ENCODE peak calls at places on chromosomes 6 and 20, in six cellular contexts. I, D, F, E, L and Q are unnamed samples.

GRCh38 chr6:169427856-169428255 is 174.2 kb upstream of the THBS2 start:
- DNase-seq in I (peak), D (no peak), F (peak), E (no peak), L (no peak), Q (no peak)

GRCh38 chr6:32885698-32886286 is 31.8 kb downstream of the PSMB9 start:
- DNase-seq in I (no peak), D (no peak), F (no peak), E (no peak), L (peak), Q (no peak)

GRCh38 chr6:11585426-11586016 is 48.0 kb downstream of the TMEM170B start:
- DNase-seq in I (peak), D (no peak), F (no peak), E (no peak), L (peak), Q (no peak)

GRCh38 chr6:139590206-139590605 is 215.8 kb upstream of the CITED2 start:
- DNase-seq in I (no peak), D (no peak), F (no peak), E (no peak), L (peak), Q (no peak)

GRCh38 chr6:145621776-145622175 is 113.5 kb downstream of the EPM2A start:
- DNase-seq in I (no peak), D (no peak), F (no peak), E (no peak), L (peak), Q (no peak)

GRCh38 chr6:107064579-107065065 is 36.6 kb downstream of the MTRES1 start:
- DNase-seq in I (peak), D (no peak), F (no peak), E (no peak), L (peak), Q (no peak)

GRCh38 chr20:33490023-33490933 is at the start of gene CBFA2T2:
- DNase-seq in I (peak), D (peak), F (peak), E (no peak), L (peak), Q (no peak)

GRCh38 chr20:6074145-6074561 is 20.3 kb upstream of the LRRN4 start:
- DNase-seq in I (no peak), D (no peak), F (no peak), E (no peak), L (peak), Q (no peak)

GRCh38 chr20:63029358-63030121 is 22.8 kb upstream of the BHLHE23 start:
- DNase-seq in I (no peak), D (no peak), F (no peak), E (no peak), L (no peak), Q (no peak)

GRCh38 chr6:13488015-13488895 is 855 bp upstream of the GFOD1 start:
- DNase-seq in I (no peak), D (no peak), F (peak), E (no peak), L (no peak), Q (no peak)

GRCh38 chr20:32539817-32540675 is 45.1 kb downstream of the NOL4L start:
- DNase-seq in I (no peak), D (no peak), F (no peak), E (no peak), L (peak), Q (no peak)

GRCh38 chr6:129251669-129252376 is 368.9 kb downstream of the LAMA2 start:
- DNase-seq in I (peak), D (no peak), F (peak), E (no peak), L (peak), Q (peak)

GRCh38 chr6:22025468-22026159 is 271.2 kb downstream of the PRL start:
- DNase-seq in I (peak), D (no peak), F (no peak), E (no peak), L (no peak), Q (no peak)

GRCh38 chr20:36085686-36086267 is 68.8 kb upstream of the EPB41L1 start:
- DNase-seq in I (no peak), D (no peak), F (no peak), E (no peak), L (no peak), Q (peak)

GRCh38 chr6:7532232-7532631 is 9.2 kb upstream of the DSP start:
- DNase-seq in I (no peak), D (peak), F (no peak), E (no peak), L (no peak), Q (peak)

GRCh38 chr6:36302227-36302976 is 32.5 kb downstream of the PNPLA1 start:
- DNase-seq in I (peak), D (peak), F (peak), E (peak), L (peak), Q (peak)

GRCh38 chr6:126804255-126805064 is 314.0 kb upstream of the RSPO3 start:
- DNase-seq in I (peak), D (no peak), F (no peak), E (no peak), L (peak), Q (no peak)

GRCh38 chr6:117549606-117550005 is 52.7 kb downstream of the GOPC start:
- DNase-seq in I (no peak), D (no peak), F (no peak), E (no peak), L (peak), Q (no peak)

GRCh38 chr6:167397712-167398111 is 72.8 kb downstream of the TTLL2 start:
- DNase-seq in I (no peak), D (no peak), F (no peak), E (no peak), L (no peak), Q (no peak)

GRCh38 chr6:7203939-7204338 is 96.2 kb downstream of the RREB1 start:
- DNase-seq in I (no peak), D (no peak), F (no peak), E (no peak), L (no peak), Q (no peak)

GRCh38 chr6:11615214-11615602 is 77.7 kb downstream of the TMEM170B start:
- DNase-seq in I (no peak), D (no peak), F (no peak), E (no peak), L (no peak), Q (no peak)

GRCh38 chr6:160254467-160255312 is 3.9 kb downstream of the SLC22A2 start:
- DNase-seq in I (no peak), D (no peak), F (no peak), E (no peak), L (no peak), Q (peak)

GRCh38 chr6:116371384-116372209 is 850 bp downstream of the DSE start:
- DNase-seq in I (peak), D (peak), F (peak), E (no peak), L (no peak), Q (peak)

GRCh38 chr20:38343107-38343797 is 3.0 kb upstream of the LBP start:
- DNase-seq in I (peak), D (no peak), F (no peak), E (no peak), L (no peak), Q (no peak)

GRCh38 chr6:90393232-90393884 is 96.7 kb upstream of the BACH2 start:
- DNase-seq in I (peak), D (no peak), F (peak), E (no peak), L (peak), Q (no peak)

GRCh38 chr6:126054258-126054702 is 67.9 kb downstream of the TRMT11 start:
- DNase-seq in I (no peak), D (no peak), F (no peak), E (no peak), L (no peak), Q (no peak)

GRCh38 chr6:34129753-34130152 is 16.1 kb downstream of the GRM4 start:
- DNase-seq in I (no peak), D (no peak), F (no peak), E (no peak), L (no peak), Q (no peak)

GRCh38 chr6:106973018-106973840 is 1.3 kb downstream of the CD24 start:
- DNase-seq in I (no peak), D (no peak), F (no peak), E (no peak), L (no peak), Q (no peak)

GRCh38 chr20:5990946-5991345 is 40.5 kb downstream of the MCM8 start:
- DNase-seq in I (no peak), D (no peak), F (no peak), E (no peak), L (no peak), Q (no peak)

GRCh38 chr20:43187476-43188233 is 2.1 kb downstream of the PTPRT start:
- DNase-seq in I (no peak), D (peak), F (peak), E (peak), L (peak), Q (peak)

GRCh38 chr6:45928721-45929305 is 86.8 kb downstream of the CLIC5 start:
- DNase-seq in I (no peak), D (no peak), F (no peak), E (no peak), L (no peak), Q (no peak)

GRCh38 chr6:112298816-112299281 is 44.5 kb upstream of the LAMA4 start:
- DNase-seq in I (peak), D (no peak), F (no peak), E (no peak), L (no peak), Q (peak)

GRCh38 chr6:150598401-150598800 is 1.3 kb upstream of the PLEKHG1 start:
- DNase-seq in I (no peak), D (no peak), F (no peak), E (no peak), L (peak), Q (no peak)

DNA sequence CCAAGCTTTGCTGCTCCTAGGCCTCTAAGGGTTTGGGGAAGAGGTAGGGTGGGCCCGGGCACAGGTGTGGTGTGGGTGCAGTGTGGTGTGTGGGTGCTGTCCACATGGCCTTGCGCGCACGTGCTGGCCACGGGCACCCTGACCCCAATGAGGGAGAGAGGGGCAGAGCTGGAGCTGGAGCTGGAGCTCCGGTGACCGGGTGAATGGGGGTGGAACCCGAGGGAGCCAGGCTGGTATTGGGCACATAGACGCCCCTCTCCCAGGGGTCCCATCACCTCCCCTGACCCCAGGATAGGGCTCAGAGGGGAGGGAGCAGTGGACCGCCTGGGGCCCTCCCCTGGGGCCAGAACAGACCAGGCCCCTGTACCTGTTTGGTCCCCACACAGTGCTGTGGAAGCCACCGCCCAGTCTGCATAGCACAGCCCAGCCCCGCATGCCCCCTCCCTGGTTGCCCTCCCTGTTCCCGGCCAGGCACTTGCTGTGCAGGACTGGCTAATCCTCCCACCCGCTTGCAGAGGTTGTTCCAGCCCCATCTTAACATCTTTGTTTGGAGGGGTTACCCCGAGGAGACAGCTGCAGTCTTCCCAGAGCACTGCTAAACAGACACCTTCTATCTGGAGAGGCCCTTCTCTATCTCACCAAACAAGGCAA is 984 bp downstream of the ADAM33 start:
- DNase-seq in I (no peak), D (no peak), F (no peak), E (no peak), L (no peak), Q (no peak)
- H3K27ac ChIP-seq in I (peak), D (peak), F (peak), E (no peak), L (no peak), Q (no peak)

GRCh38 chr6:44451803-44452690 is 64.5 kb downstream of the CDC5L start:
- DNase-seq in I (no peak), D (no peak), F (no peak), E (no peak), L (no peak), Q (no peak)

GRCh38 chr6:44442833-44443444 is 55.4 kb downstream of the CDC5L start:
- DNase-seq in I (no peak), D (no peak), F (no peak), E (no peak), L (no peak), Q (no peak)

GRCh38 chr6:44442235-44442634 is 54.7 kb downstream of the CDC5L start:
- DNase-seq in I (no peak), D (no peak), F (no peak), E (no peak), L (no peak), Q (no peak)

GRCh38 chr6:44444853-44445252 is 57.3 kb downstream of the CDC5L start:
- DNase-seq in I (no peak), D (no peak), F (no peak), E (no peak), L (no peak), Q (no peak)

GRCh38 chr6:44446626-44447297 is 59.3 kb downstream of the CDC5L start:
- DNase-seq in I (peak), D (no peak), F (no peak), E (no peak), L (no peak), Q (peak)
- H3K27ac ChIP-seq in I (no peak), D (no peak), F (no peak), E (no peak), L (no peak), Q (peak)

DNA sequence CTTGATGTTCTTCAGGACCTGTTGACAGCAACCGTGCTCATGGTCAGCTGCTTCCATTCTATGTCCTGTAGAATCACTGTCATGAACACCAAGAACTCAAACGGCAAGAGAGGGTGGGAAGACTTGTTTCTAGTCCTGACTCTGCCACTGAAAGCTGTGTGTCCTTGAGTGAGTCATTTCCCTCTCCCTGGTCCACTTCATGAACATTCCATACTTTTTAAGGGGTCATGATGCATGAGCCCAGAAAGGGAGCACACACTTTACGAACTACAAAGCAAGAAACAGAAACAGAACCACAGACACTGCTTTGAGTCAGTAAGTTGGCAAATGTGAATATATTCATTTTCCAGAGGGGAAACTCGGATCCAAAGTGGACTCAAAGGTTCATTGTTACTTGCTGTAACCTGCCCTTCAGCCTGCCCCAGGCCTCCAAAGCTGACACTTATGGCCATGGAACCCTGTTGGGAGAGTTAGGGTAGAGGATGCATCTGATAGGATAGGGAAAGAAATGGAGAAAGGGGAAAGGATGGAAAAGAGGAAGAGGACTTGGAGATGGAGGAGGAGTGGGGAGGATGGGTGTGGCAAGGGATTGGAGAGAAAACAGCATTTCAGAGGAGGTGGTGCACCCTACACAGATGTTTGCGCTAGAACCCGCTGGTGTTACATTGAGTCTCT is 129.7 kb downstream of the FOXO3 start:
- DNase-seq in I (no peak), D (no peak), F (no peak), E (no peak), L (no peak), Q (no peak)
- H3K27ac ChIP-seq in I (no peak), D (peak), F (peak), E (no peak), L (peak), Q (peak)

GRCh38 chr20:51637241-51637640 is 94.7 kb upstream of the NFATC2 start:
- DNase-seq in I (no peak), D (no peak), F (no peak), E (no peak), L (no peak), Q (no peak)
- H3K27ac ChIP-seq in I (no peak), D (no peak), F (no peak), E (no peak), L (no peak), Q (no peak)

GRCh38 chr6:17423018-17423417 is 29.6 kb downstream of the CAP2 start:
- DNase-seq in I (no peak), D (no peak), F (no peak), E (no peak), L (no peak), Q (no peak)
- H3K27ac ChIP-seq in I (no peak), D (no peak), F (peak), E (no peak), L (no peak), Q (no peak)

GRCh38 chr20:17630151-17630805 is 51.8 kb downstream of the RRBP1 start:
- DNase-seq in I (no peak), D (no peak), F (no peak), E (no peak), L (no peak), Q (no peak)

GRCh38 chr20:17629678-17630089 is 52.4 kb downstream of the RRBP1 start:
- DNase-seq in I (no peak), D (no peak), F (no peak), E (no peak), L (no peak), Q (no peak)

GRCh38 chr20:17630806-17631195 is 51.2 kb downstream of the RRBP1 start:
- DNase-seq in I (no peak), D (no peak), F (no peak), E (no peak), L (no peak), Q (no peak)

GRCh38 chr20:17633221-17633849 is 48.7 kb downstream of the RRBP1 start:
- DNase-seq in I (no peak), D (no peak), F (no peak), E (no peak), L (no peak), Q (no peak)

DNA sequence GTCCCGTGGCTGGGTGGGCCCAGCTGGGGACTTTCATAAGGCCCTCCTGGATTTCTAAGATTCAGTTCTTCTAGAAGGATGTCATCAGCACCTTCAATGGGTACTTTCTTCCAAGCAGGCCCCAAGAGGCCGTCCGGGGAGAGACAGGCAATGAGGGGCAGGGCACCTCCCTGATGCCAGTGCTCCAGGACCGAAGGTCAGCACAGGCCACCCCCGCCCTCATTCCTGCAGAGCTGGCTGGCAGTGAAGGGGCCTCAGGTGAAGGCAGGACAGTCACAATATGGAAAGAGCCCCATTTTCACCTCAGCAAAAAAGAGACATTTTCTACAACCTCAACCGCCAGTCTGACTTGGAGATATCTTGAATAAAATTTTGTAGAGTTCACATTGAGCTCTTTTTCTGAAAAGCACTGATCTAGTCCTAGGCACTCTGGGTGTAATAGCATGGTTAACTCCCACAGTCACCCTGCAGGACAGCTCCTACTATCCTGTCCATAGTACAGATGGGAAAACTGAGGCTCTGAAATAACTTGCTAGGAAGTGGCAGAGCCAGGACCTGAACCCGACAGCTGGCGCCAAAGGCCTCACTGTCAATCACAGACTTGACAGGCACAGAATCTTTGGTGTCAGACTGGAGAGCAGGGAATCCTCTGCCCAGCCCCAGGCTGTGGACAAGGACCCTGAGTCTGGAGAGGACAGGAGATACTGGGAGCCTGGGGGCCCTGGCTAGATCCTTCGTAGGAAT is 50.3 kb downstream of the RRBP1 start:
- DNase-seq in I (no peak), D (no peak), F (no peak), E (no peak), L (no peak), Q (no peak)
- H3K27ac ChIP-seq in I (peak), D (no peak), F (no peak), E (no peak), L (no peak), Q (no peak)